ENCODE peak calls at places on chromosomes 1 and 21, in five cellular contexts. W is effector CD4-positive, alpha-beta T cell; L is GM23248; M is T-helper 9 cell; A is NCI-H1105 treated with DMSO at 0.1 percent for 48 hours. F is an unnamed sample.
A peak's percentile ranks its signal among the peaks of the same experiment; 100 is the strongest.

GRCh38 chr1:66982561-66983285 is 57.9 kb downstream of the MIER1 start:
- DNase-seq in M (no peak), W (no peak), L (no peak), A (no peak), F (no peak)

GRCh38 chr1:96073100-96073499 is 648.5 kb upstream of the PTBP2 start:
- DNase-seq in W (no peak), M (no peak), L (no peak), A (no peak), F (no peak)

GRCh38 chr1:62687421-62687902 is 724 bp downstream of the DOCK7 start:
- DNase-seq in M (peak; percentile 4), A (peak; percentile 50), W (no peak), L (peak; percentile 66), F (peak; percentile 68)

GRCh38 chr1:204806943-204807624 is 63.6 kb upstream of the NFASC start:
- DNase-seq in A (peak; percentile 86), W (peak; percentile 75), M (peak; percentile 75), L (peak; percentile 90), F (peak; percentile 70)

GRCh38 chr21:45838636-45839035 is 142.9 kb upstream of the COL6A1 start:
- DNase-seq in W (no peak), A (no peak), M (no peak), L (peak; percentile 14), F (no peak)

GRCh38 chr1:48869116-48869893 is 92.6 kb upstream of the BEND5 start:
- DNase-seq in A (no peak), L (peak; percentile 23), M (no peak), W (no peak), F (no peak)

GRCh38 chr1:236844499-236845271 is 49.6 kb downstream of the MTR start:
- DNase-seq in A (no peak), M (no peak), W (no peak), L (peak; percentile 76), F (peak; percentile 72)

GRCh38 chr21:43597052-43597451 is 62.2 kb downstream of the HSF2BP start:
- DNase-seq in L (peak; percentile 89), M (no peak), A (no peak), W (no peak), F (peak; percentile 95)

GRCh38 chr1:32438136-32438535 is 26.7 kb upstream of the ZBTB8B start:
- DNase-seq in M (no peak), W (no peak), A (no peak), L (no peak), F (no peak)

GRCh38 chr1:203636306-203636705 is 9.7 kb downstream of the ATP2B4 start:
- DNase-seq in L (peak; percentile 87), M (no peak), A (no peak), W (no peak), F (peak; percentile 61)

GRCh38 chr1:154971341-154971998 is 923 bp upstream of the SHC1 start:
- DNase-seq in W (no peak), L (peak; percentile 73), M (no peak), A (no peak), F (peak; percentile 47)